ENCODE peak calls at places on chromosomes 1 and 21, in eight cellular contexts. One of them, this sample, is unnamed. For H3K4me1 and H3K36me3, the result is how much of the 10 kb centered on the place peaks cover.

GRCh38 chr1:75342799-75343198 is 208.6 kb downstream of the LHX8 start:
- DNase-seq in kidney: no peak
- DNase-seq in Peyer's patch: no peak
- DNase-seq in CD8-positive, alpha-beta T cell: no peak
- DNase-seq in effector memory CD4-positive, alpha-beta T cell: no peak
- DNase-seq in CD4-positive, CD25-positive, alpha-beta regulatory T cell: no peak
- DNase-seq in left ventricle myocardium inferior: no peak
- DNase-seq in aorta: no peak
- DNase-seq in this sample: peak

GRCh38 chr21:16767201-16767600 is 745.6 kb upstream of the CXADR start:
- DNase-seq in kidney: no peak
- DNase-seq in Peyer's patch: no peak
- DNase-seq in CD8-positive, alpha-beta T cell: no peak
- DNase-seq in effector memory CD4-positive, alpha-beta T cell: no peak
- DNase-seq in CD4-positive, CD25-positive, alpha-beta regulatory T cell: no peak
- DNase-seq in left ventricle myocardium inferior: no peak
- DNase-seq in aorta: no peak
- DNase-seq in this sample: no peak

GRCh38 chr1:225508538-225509375 is 80.9 kb upstream of the LBR start:
- DNase-seq in kidney: no peak
- DNase-seq in Peyer's patch: no peak
- DNase-seq in CD8-positive, alpha-beta T cell: no peak
- DNase-seq in effector memory CD4-positive, alpha-beta T cell: no peak
- DNase-seq in CD4-positive, CD25-positive, alpha-beta regulatory T cell: no peak
- DNase-seq in left ventricle myocardium inferior: no peak
- DNase-seq in aorta: no peak
- DNase-seq in this sample: peak

GRCh38 chr1:100539836-100540536 is 2.0 kb downstream of the GPR88 start:
- DNase-seq in kidney: peak
- DNase-seq in Peyer's patch: no peak
- DNase-seq in CD8-positive, alpha-beta T cell: no peak
- DNase-seq in effector memory CD4-positive, alpha-beta T cell: no peak
- DNase-seq in CD4-positive, CD25-positive, alpha-beta regulatory T cell: no peak
- DNase-seq in left ventricle myocardium inferior: peak
- DNase-seq in aorta: peak
- DNase-seq in this sample: no peak

GRCh38 chr1:240965581-240966091 is 353.7 kb upstream of the GREM2 start:
- DNase-seq in kidney: no peak
- DNase-seq in Peyer's patch: no peak
- DNase-seq in CD8-positive, alpha-beta T cell: no peak
- DNase-seq in effector memory CD4-positive, alpha-beta T cell: no peak
- DNase-seq in CD4-positive, CD25-positive, alpha-beta regulatory T cell: no peak
- DNase-seq in left ventricle myocardium inferior: no peak
- DNase-seq in aorta: no peak
- DNase-seq in this sample: no peak

GRCh38 chr1:33295023-33295422 is 25.9 kb downstream of the A3GALT2 start:
- DNase-seq in kidney: peak
- DNase-seq in Peyer's patch: no peak
- DNase-seq in CD8-positive, alpha-beta T cell: no peak
- DNase-seq in effector memory CD4-positive, alpha-beta T cell: no peak
- DNase-seq in CD4-positive, CD25-positive, alpha-beta regulatory T cell: no peak
- DNase-seq in left ventricle myocardium inferior: no peak
- DNase-seq in aorta: peak
- DNase-seq in this sample: no peak

GRCh38 chr1:53278294-53278693 is 40.0 kb upstream of the MAGOH start:
- DNase-seq in kidney: peak
- DNase-seq in Peyer's patch: peak
- DNase-seq in CD8-positive, alpha-beta T cell: peak
- DNase-seq in effector memory CD4-positive, alpha-beta T cell: peak
- DNase-seq in CD4-positive, CD25-positive, alpha-beta regulatory T cell: peak
- DNase-seq in left ventricle myocardium inferior: peak
- DNase-seq in aorta: peak
- DNase-seq in this sample: no peak

GRCh38 chr1:32863516-32864245 is 7.0 kb downstream of the FNDC5 start:
- DNase-seq in kidney: no peak
- DNase-seq in Peyer's patch: no peak
- DNase-seq in CD8-positive, alpha-beta T cell: no peak
- DNase-seq in effector memory CD4-positive, alpha-beta T cell: no peak
- DNase-seq in CD4-positive, CD25-positive, alpha-beta regulatory T cell: no peak
- DNase-seq in left ventricle myocardium inferior: no peak
- DNase-seq in aorta: peak
- DNase-seq in this sample: no peak

GRCh38 chr1:162972768-162973167 is 96.4 kb upstream of the RGS4 start:
- DNase-seq in kidney: no peak
- DNase-seq in Peyer's patch: no peak
- DNase-seq in CD8-positive, alpha-beta T cell: no peak
- DNase-seq in effector memory CD4-positive, alpha-beta T cell: no peak
- DNase-seq in CD4-positive, CD25-positive, alpha-beta regulatory T cell: no peak
- DNase-seq in left ventricle myocardium inferior: no peak
- DNase-seq in aorta: no peak
- DNase-seq in this sample: no peak

GRCh38 chr1:85344256-85344694 is 67.8 kb upstream of the BCL10 start:
- DNase-seq in kidney: no peak
- DNase-seq in Peyer's patch: peak
- DNase-seq in CD8-positive, alpha-beta T cell: no peak
- DNase-seq in effector memory CD4-positive, alpha-beta T cell: no peak
- DNase-seq in CD4-positive, CD25-positive, alpha-beta regulatory T cell: no peak
- DNase-seq in left ventricle myocardium inferior: no peak
- DNase-seq in aorta: no peak
- DNase-seq in this sample: peak

GRCh38 chr1:187566371-187566770 is 737.6 kb downstream of the PLA2G4A start:
- DNase-seq in kidney: no peak
- DNase-seq in Peyer's patch: no peak
- DNase-seq in CD8-positive, alpha-beta T cell: no peak
- DNase-seq in effector memory CD4-positive, alpha-beta T cell: no peak
- DNase-seq in CD4-positive, CD25-positive, alpha-beta regulatory T cell: no peak
- DNase-seq in left ventricle myocardium inferior: no peak
- DNase-seq in aorta: no peak
- DNase-seq in this sample: no peak

GRCh38 chr1:38608202-38608864 is 251.2 kb downstream of the RRAGC start:
- DNase-seq in kidney: no peak
- DNase-seq in Peyer's patch: no peak
- DNase-seq in CD8-positive, alpha-beta T cell: no peak
- DNase-seq in effector memory CD4-positive, alpha-beta T cell: no peak
- DNase-seq in CD4-positive, CD25-positive, alpha-beta regulatory T cell: no peak
- DNase-seq in left ventricle myocardium inferior: no peak
- DNase-seq in aorta: no peak
- DNase-seq in this sample: peak

GRCh38 chr1:202034683-202035462 is 24.5 kb downstream of the ELF3 start:
- DNase-seq in kidney: peak
- DNase-seq in Peyer's patch: peak
- DNase-seq in CD8-positive, alpha-beta T cell: no peak
- DNase-seq in effector memory CD4-positive, alpha-beta T cell: no peak
- DNase-seq in CD4-positive, CD25-positive, alpha-beta regulatory T cell: no peak
- DNase-seq in left ventricle myocardium inferior: peak
- DNase-seq in aorta: peak
- DNase-seq in this sample: no peak

GRCh38 chr21:16145479-16145878 is 415.7 kb downstream of the USP25 start:
- DNase-seq in kidney: no peak
- DNase-seq in Peyer's patch: no peak
- DNase-seq in CD8-positive, alpha-beta T cell: no peak
- DNase-seq in effector memory CD4-positive, alpha-beta T cell: no peak
- DNase-seq in CD4-positive, CD25-positive, alpha-beta regulatory T cell: no peak
- DNase-seq in left ventricle myocardium inferior: no peak
- DNase-seq in aorta: peak
- DNase-seq in this sample: no peak

GRCh38 chr1:208083016-208083714 is 161.0 kb downstream of the PLXNA2 start:
- DNase-seq in kidney: no peak
- DNase-seq in Peyer's patch: no peak
- DNase-seq in CD8-positive, alpha-beta T cell: no peak
- DNase-seq in effector memory CD4-positive, alpha-beta T cell: no peak
- DNase-seq in CD4-positive, CD25-positive, alpha-beta regulatory T cell: no peak
- DNase-seq in left ventricle myocardium inferior: no peak
- DNase-seq in aorta: no peak
- DNase-seq in this sample: no peak

GRCh38 chr21:45830720-45831366 is 150.7 kb upstream of the COL6A1 start:
- DNase-seq in kidney: peak
- DNase-seq in Peyer's patch: peak
- DNase-seq in CD8-positive, alpha-beta T cell: no peak
- DNase-seq in effector memory CD4-positive, alpha-beta T cell: no peak
- DNase-seq in CD4-positive, CD25-positive, alpha-beta regulatory T cell: no peak
- DNase-seq in left ventricle myocardium inferior: no peak
- DNase-seq in aorta: no peak
- DNase-seq in this sample: no peak

GRCh38 chr1:24866211-24867063 is 63.6 kb downstream of the RUNX3 start:
- DNase-seq in kidney: no peak
- DNase-seq in Peyer's patch: no peak
- DNase-seq in CD8-positive, alpha-beta T cell: no peak
- DNase-seq in effector memory CD4-positive, alpha-beta T cell: no peak
- DNase-seq in CD4-positive, CD25-positive, alpha-beta regulatory T cell: no peak
- DNase-seq in left ventricle myocardium inferior: no peak
- DNase-seq in aorta: peak
- DNase-seq in this sample: no peak

GRCh38 chr21:42237577-42237976 is 18.6 kb downstream of the ABCG1 start:
- DNase-seq in kidney: no peak
- DNase-seq in Peyer's patch: no peak
- DNase-seq in CD8-positive, alpha-beta T cell: no peak
- DNase-seq in effector memory CD4-positive, alpha-beta T cell: no peak
- DNase-seq in CD4-positive, CD25-positive, alpha-beta regulatory T cell: no peak
- DNase-seq in left ventricle myocardium inferior: no peak
- DNase-seq in aorta: no peak
- DNase-seq in this sample: no peak

GRCh38 chr1:173648880-173649605 is 13.9 kb downstream of the TEX50 start:
- DNase-seq in kidney: no peak
- DNase-seq in Peyer's patch: no peak
- DNase-seq in CD8-positive, alpha-beta T cell: no peak
- DNase-seq in effector memory CD4-positive, alpha-beta T cell: no peak
- DNase-seq in CD4-positive, CD25-positive, alpha-beta regulatory T cell: no peak
- DNase-seq in left ventricle myocardium inferior: no peak
- DNase-seq in aorta: no peak
- DNase-seq in this sample: no peak

GRCh38 chr1:195849180-195849579 is 759.1 kb downstream of the KCNT2 start:
- DNase-seq in kidney: no peak
- DNase-seq in Peyer's patch: no peak
- DNase-seq in CD8-positive, alpha-beta T cell: no peak
- DNase-seq in effector memory CD4-positive, alpha-beta T cell: no peak
- DNase-seq in CD4-positive, CD25-positive, alpha-beta regulatory T cell: no peak
- DNase-seq in left ventricle myocardium inferior: no peak
- DNase-seq in aorta: no peak
- DNase-seq in this sample: no peak

GRCh38 chr1:111735858-111736544 is 3.2 kb downstream of the INKA2 start:
- DNase-seq in kidney: no peak
- DNase-seq in Peyer's patch: no peak
- DNase-seq in CD8-positive, alpha-beta T cell: no peak
- DNase-seq in effector memory CD4-positive, alpha-beta T cell: no peak
- DNase-seq in CD4-positive, CD25-positive, alpha-beta regulatory T cell: no peak
- DNase-seq in left ventricle myocardium inferior: no peak
- DNase-seq in aorta: no peak
- DNase-seq in this sample: no peak

DNA sequence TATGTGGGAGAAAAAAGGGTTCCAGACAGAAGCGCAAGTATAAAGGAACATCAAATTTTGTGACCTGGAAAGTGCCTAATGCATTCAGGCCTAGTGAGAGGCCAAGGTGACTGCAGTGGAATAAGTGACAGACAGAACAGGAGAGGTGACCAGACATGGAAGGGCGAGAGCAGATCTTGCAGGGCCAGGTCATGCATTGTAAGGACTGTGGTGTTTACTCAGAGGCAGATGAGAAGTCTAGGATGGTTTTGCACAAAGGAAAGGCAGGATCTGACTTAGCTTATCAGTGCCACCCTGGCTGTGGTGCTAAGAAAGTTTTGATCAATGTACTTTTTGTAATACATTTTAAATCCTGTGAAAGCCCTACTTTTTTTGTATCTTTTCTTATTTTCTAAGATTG is 34.1 kb upstream of the AHCYL1 start:
- DNase-seq in kidney: no peak
- DNase-seq in Peyer's patch: no peak
- DNase-seq in CD8-positive, alpha-beta T cell: no peak
- DNase-seq in effector memory CD4-positive, alpha-beta T cell: no peak
- DNase-seq in CD4-positive, CD25-positive, alpha-beta regulatory T cell: no peak
- DNase-seq in left ventricle myocardium inferior: no peak
- DNase-seq in aorta: no peak
- DNase-seq in this sample: no peak
- H3K4me1 ChIP-seq in kidney: under half
- H3K4me1 ChIP-seq in Peyer's patch: under half
- H3K4me1 ChIP-seq in CD8-positive, alpha-beta T cell: under half
- H3K4me1 ChIP-seq in effector memory CD4-positive, alpha-beta T cell: under half
- H3K4me1 ChIP-seq in CD4-positive, CD25-positive, alpha-beta regulatory T cell: under half
- H3K4me1 ChIP-seq in left ventricle myocardium inferior: under half
- H3K4me1 ChIP-seq in aorta: under half
- H3K4me1 ChIP-seq in this sample: under half

GRCh38 chr21:35189077-35189863 is 140.2 kb upstream of the RUNX1 start:
- DNase-seq in kidney: no peak
- DNase-seq in Peyer's patch: no peak
- DNase-seq in CD8-positive, alpha-beta T cell: no peak
- DNase-seq in effector memory CD4-positive, alpha-beta T cell: no peak
- DNase-seq in CD4-positive, CD25-positive, alpha-beta regulatory T cell: no peak
- DNase-seq in left ventricle myocardium inferior: no peak
- DNase-seq in aorta: no peak
- DNase-seq in this sample: no peak
- H3K4me3 ChIP-seq in kidney: no peak
- H3K4me3 ChIP-seq in Peyer's patch: peak
- H3K4me3 ChIP-seq in CD8-positive, alpha-beta T cell: no peak
- H3K4me3 ChIP-seq in effector memory CD4-positive, alpha-beta T cell: no peak
- H3K4me3 ChIP-seq in CD4-positive, CD25-positive, alpha-beta regulatory T cell: no peak
- H3K4me3 ChIP-seq in left ventricle myocardium inferior: no peak
- H3K4me3 ChIP-seq in aorta: no peak
- H3K4me3 ChIP-seq in this sample: no peak

DNA sequence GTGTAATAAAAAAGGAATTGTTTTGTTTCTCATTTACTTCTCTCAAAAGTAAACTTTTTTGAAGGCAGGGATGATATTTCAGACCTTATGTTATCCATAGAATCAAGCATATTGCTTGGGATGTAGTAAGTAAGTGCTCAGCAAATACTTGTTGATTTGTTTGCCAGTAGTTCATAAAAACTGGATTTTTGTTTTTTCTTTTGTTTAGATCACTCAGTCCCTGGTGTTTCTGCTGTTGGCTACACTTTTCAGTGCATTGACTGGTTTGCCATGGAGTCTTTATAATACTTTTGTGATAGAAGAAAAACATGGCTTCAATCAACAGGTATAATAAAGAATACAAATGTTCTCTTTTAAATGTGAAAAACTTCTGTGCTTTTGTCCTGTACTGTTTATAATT is 10.2 kb downstream of the ZMPSTE24 start:
- DNase-seq in kidney: no peak
- DNase-seq in Peyer's patch: no peak
- DNase-seq in CD8-positive, alpha-beta T cell: no peak
- DNase-seq in effector memory CD4-positive, alpha-beta T cell: no peak
- DNase-seq in CD4-positive, CD25-positive, alpha-beta regulatory T cell: no peak
- DNase-seq in left ventricle myocardium inferior: no peak
- DNase-seq in aorta: no peak
- DNase-seq in this sample: no peak
- H3K36me3 ChIP-seq in kidney: under half
- H3K36me3 ChIP-seq in Peyer's patch: under half
- H3K36me3 ChIP-seq in CD8-positive, alpha-beta T cell: under half
- H3K36me3 ChIP-seq in effector memory CD4-positive, alpha-beta T cell: half or more
- H3K36me3 ChIP-seq in CD4-positive, CD25-positive, alpha-beta regulatory T cell: half or more
- H3K36me3 ChIP-seq in left ventricle myocardium inferior: half or more
- H3K36me3 ChIP-seq in aorta: under half
- H3K36me3 ChIP-seq in this sample: half or more

GRCh38 chr21:14916676-14917141 is 148.1 kb downstream of the NRIP1 start:
- DNase-seq in kidney: no peak
- DNase-seq in Peyer's patch: no peak
- DNase-seq in CD8-positive, alpha-beta T cell: no peak
- DNase-seq in effector memory CD4-positive, alpha-beta T cell: no peak
- DNase-seq in CD4-positive, CD25-positive, alpha-beta regulatory T cell: no peak
- DNase-seq in left ventricle myocardium inferior: no peak
- DNase-seq in aorta: no peak
- DNase-seq in this sample: peak
- H3K4me1 ChIP-seq in kidney: under half
- H3K4me1 ChIP-seq in Peyer's patch: under half
- H3K4me1 ChIP-seq in CD8-positive, alpha-beta T cell: under half
- H3K4me1 ChIP-seq in effector memory CD4-positive, alpha-beta T cell: under half
- H3K4me1 ChIP-seq in CD4-positive, CD25-positive, alpha-beta regulatory T cell: under half
- H3K4me1 ChIP-seq in left ventricle myocardium inferior: under half
- H3K4me1 ChIP-seq in aorta: under half
- H3K4me1 ChIP-seq in this sample: under half

GRCh38 chr1:98661544-98662353 is at the start of gene SNX7:
- DNase-seq in kidney: peak
- DNase-seq in Peyer's patch: peak
- DNase-seq in CD8-positive, alpha-beta T cell: no peak
- DNase-seq in effector memory CD4-positive, alpha-beta T cell: no peak
- DNase-seq in CD4-positive, CD25-positive, alpha-beta regulatory T cell: no peak
- DNase-seq in left ventricle myocardium inferior: peak
- DNase-seq in aorta: peak
- DNase-seq in this sample: peak
- H3K4me3 ChIP-seq in kidney: peak
- H3K4me3 ChIP-seq in Peyer's patch: peak
- H3K4me3 ChIP-seq in CD8-positive, alpha-beta T cell: peak
- H3K4me3 ChIP-seq in effector memory CD4-positive, alpha-beta T cell: peak
- H3K4me3 ChIP-seq in CD4-positive, CD25-positive, alpha-beta regulatory T cell: peak
- H3K4me3 ChIP-seq in left ventricle myocardium inferior: peak
- H3K4me3 ChIP-seq in aorta: peak
- H3K4me3 ChIP-seq in this sample: peak